ENCODE peak calls at places on chromosomes 2 and 18, in nine cellular contexts. P is MV-4-11; A is upper lobe of right lung; D is GM12865; I is caudate nucleus; R is activated T-cell treated with anti-CD3 and anti-CD28 coated beads for 1 hour; Z is stimulated activated CD8-positive, alpha-beta memory T cell treated with anti-CD3 and anti-CD28 coated beads, Interleukin-12 subunit alpha, Interleukin-12 subunit beta, amount 100 ng/mL, for 1 hour; C is activated naive CD4-positive, alpha-beta T cell treated with anti-CD3 and anti-CD28 coated beads for 36 hours; O is iPS-NIHi11. Y is an unnamed sample.

GRCh38 chr2:209610631-209611030 is 161.0 kb upstream of the UNC80 start:
- DNase-seq in Z (no peak), O (no peak), C (no peak), D (no peak), R (no peak), I (no peak), A (no peak), P (no peak), Y (no peak)

GRCh38 chr2:178072383-178073301 is at the start of gene PDE11A:
- DNase-seq in I (no peak), C (peak), Z (no peak), P (no peak), A (peak), D (peak), R (no peak), O (peak), Y (peak)

GRCh38 chr2:239881031-239881471 is 144.1 kb downstream of the NDUFA10 start:
- DNase-seq in I (no peak), P (no peak), C (no peak), O (no peak), A (no peak), Z (no peak), D (no peak), R (no peak), Y (no peak)

GRCh38 chr18:25222648-25223047 is 129.3 kb downstream of the ZNF521 start:
- DNase-seq in D (no peak), I (no peak), O (no peak), P (no peak), Z (no peak), A (no peak), R (no peak), C (no peak), Y (no peak)

GRCh38 chr18:59909289-59910036 is 9.7 kb downstream of the PMAIP1 start:
- DNase-seq in C (no peak), P (no peak), R (no peak), A (no peak), O (no peak), Z (no peak), D (peak), I (no peak), Y (no peak)

GRCh38 chr2:62724886-62725711 is 19.6 kb downstream of the EHBP1 start:
- DNase-seq in I (peak), P (no peak), C (peak), O (peak), Z (no peak), D (no peak), A (no peak), R (no peak), Y (no peak)

GRCh38 chr2:52220393-52220792 is 1188.5 kb upstream of the NRXN1 start:
- DNase-seq in P (peak), O (peak), I (no peak), Z (no peak), C (no peak), A (peak), R (no peak), D (no peak), Y (no peak)

GRCh38 chr2:235024191-235024611 is 72.4 kb downstream of the SH3BP4 start:
- DNase-seq in O (no peak), C (no peak), A (peak), P (no peak), Z (no peak), I (no peak), D (no peak), R (no peak), Y (no peak)

GRCh38 chr2:107804608-107805498 is 21.8 kb upstream of the RGPD4 start:
- DNase-seq in C (no peak), D (no peak), I (no peak), O (no peak), P (no peak), A (no peak), Z (no peak), R (no peak), Y (no peak)

GRCh38 chr2:161842751-161843433 is 218.7 kb downstream of the SLC4A10 start:
- DNase-seq in D (no peak), A (no peak), I (no peak), O (no peak), C (no peak), R (no peak), Z (no peak), P (no peak), Y (no peak)

GRCh38 chr2:145984541-145984940 is 1464.6 kb upstream of the ZEB2 start:
- DNase-seq in A (no peak), R (no peak), I (no peak), Z (no peak), P (no peak), O (no peak), C (no peak), D (no peak), Y (no peak)

GRCh38 chr2:217988840-217989204 is 14.0 kb downstream of the TNS1 start:
- DNase-seq in I (no peak), A (peak), D (no peak), C (no peak), Z (no peak), O (no peak), P (no peak), R (no peak), Y (no peak)

GRCh38 chr18:48658721-48659120 is 119.9 kb downstream of the CTIF start:
- DNase-seq in A (no peak), Z (no peak), R (no peak), I (no peak), C (no peak), P (no peak), O (no peak), D (no peak), Y (no peak)

GRCh38 chr2:97900806-97901205 is 94.9 kb downstream of the TMEM131 start:
- DNase-seq in Z (no peak), C (no peak), O (no peak), A (no peak), D (no peak), R (no peak), I (no peak), P (no peak), Y (no peak)

GRCh38 chr18:48765053-48765452 is 185.7 kb downstream of the SMAD7 start:
- DNase-seq in O (no peak), D (no peak), C (no peak), R (no peak), A (no peak), I (no peak), P (no peak), Z (no peak), Y (no peak)

GRCh38 chr2:17208511-17208910 is 309.7 kb downstream of the RAD51AP2 start:
- DNase-seq in O (no peak), Z (no peak), I (no peak), A (no peak), P (no peak), D (no peak), C (no peak), R (no peak), Y (no peak)

GRCh38 chr2:9347411-9347853 is 75.9 kb downstream of the ITGB1BP1 start:
- DNase-seq in P (peak), R (no peak), A (no peak), D (no peak), O (no peak), C (no peak), I (no peak), Z (no peak), Y (no peak)

Y was measured in NCI-H1694 treated with DMSO at 0.1 percent for 48 hours.